ENCODE peak calls at places on chromosomes 12 and 14, in seven cellular contexts. One of them, this sample, is unnamed.

GRCh38 chr12:24534632-24535031 is 414.3 kb downstream of the BCAT1 start:
- DNase-seq in activated CD8-positive, alpha-beta T cell treated with anti-CD3 and anti-CD28 coated beads, Interleukin-2, amount 10 ng/mL, durations not matched to agents 7 days and 5 days: no peak
- DNase-seq in retina: peak; percentile 50
- DNase-seq in T-helper 2 cell: no peak
- DNase-seq in A549: no peak
- DNase-seq in tibial nerve: no peak
- DNase-seq in skeletal muscle cell: no peak
- DNase-seq in this sample: no peak

GRCh38 chr12:95151406-95151805 is 65.9 kb downstream of the FGD6 start:
- DNase-seq in tibial nerve: no peak
- DNase-seq in skeletal muscle cell: no peak
- DNase-seq in A549: no peak
- DNase-seq in retina: no peak
- DNase-seq in T-helper 2 cell: no peak
- DNase-seq in activated CD8-positive, alpha-beta T cell treated with anti-CD3 and anti-CD28 coated beads, Interleukin-2, amount 10 ng/mL, durations not matched to agents 7 days and 5 days: no peak
- DNase-seq in this sample: no peak

GRCh38 chr14:77574446-77575125 is 41.9 kb downstream of the SPTLC2 start:
- DNase-seq in skeletal muscle cell: no peak
- DNase-seq in A549: no peak
- DNase-seq in activated CD8-positive, alpha-beta T cell treated with anti-CD3 and anti-CD28 coated beads, Interleukin-2, amount 10 ng/mL, durations not matched to agents 7 days and 5 days: no peak
- DNase-seq in T-helper 2 cell: no peak
- DNase-seq in tibial nerve: no peak
- DNase-seq in retina: no peak
- DNase-seq in this sample: no peak

GRCh38 chr14:33056213-33056612 is 117.5 kb downstream of the NPAS3 start:
- DNase-seq in skeletal muscle cell: no peak
- DNase-seq in A549: no peak
- DNase-seq in tibial nerve: no peak
- DNase-seq in T-helper 2 cell: no peak
- DNase-seq in activated CD8-positive, alpha-beta T cell treated with anti-CD3 and anti-CD28 coated beads, Interleukin-2, amount 10 ng/mL, durations not matched to agents 7 days and 5 days: no peak
- DNase-seq in retina: no peak
- DNase-seq in this sample: no peak

GRCh38 chr12:90514325-90514724 is 440.7 kb downstream of the CCER1 start:
- DNase-seq in retina: no peak
- DNase-seq in skeletal muscle cell: peak; percentile 48
- DNase-seq in T-helper 2 cell: no peak
- DNase-seq in tibial nerve: no peak
- DNase-seq in A549: no peak
- DNase-seq in activated CD8-positive, alpha-beta T cell treated with anti-CD3 and anti-CD28 coated beads, Interleukin-2, amount 10 ng/mL, durations not matched to agents 7 days and 5 days: no peak
- DNase-seq in this sample: no peak

GRCh38 chr12:49092086-49092815 is 2.4 kb downstream of the DHH start:
- DNase-seq in skeletal muscle cell: no peak
- DNase-seq in A549: peak; percentile 82
- DNase-seq in tibial nerve: peak; percentile 45
- DNase-seq in retina: peak; percentile 74
- DNase-seq in T-helper 2 cell: peak; percentile 34
- DNase-seq in activated CD8-positive, alpha-beta T cell treated with anti-CD3 and anti-CD28 coated beads, Interleukin-2, amount 10 ng/mL, durations not matched to agents 7 days and 5 days: peak; percentile 65
- DNase-seq in this sample: no peak

GRCh38 chr14:23068792-23069412 is 11.6 kb upstream of the CDH24 start:
- DNase-seq in A549: peak; percentile 95
- DNase-seq in activated CD8-positive, alpha-beta T cell treated with anti-CD3 and anti-CD28 coated beads, Interleukin-2, amount 10 ng/mL, durations not matched to agents 7 days and 5 days: peak; percentile 88
- DNase-seq in T-helper 2 cell: peak; percentile 48
- DNase-seq in retina: peak; percentile 91
- DNase-seq in skeletal muscle cell: peak; percentile 69
- DNase-seq in tibial nerve: peak; percentile 53
- DNase-seq in this sample: peak; percentile 81

GRCh38 chr12:7023096-7023495 is 4.8 kb upstream of the LPCAT3 start:
- DNase-seq in T-helper 2 cell: no peak
- DNase-seq in skeletal muscle cell: no peak
- DNase-seq in retina: no peak
- DNase-seq in tibial nerve: no peak
- DNase-seq in A549: no peak
- DNase-seq in activated CD8-positive, alpha-beta T cell treated with anti-CD3 and anti-CD28 coated beads, Interleukin-2, amount 10 ng/mL, durations not matched to agents 7 days and 5 days: no peak
- DNase-seq in this sample: no peak

GRCh38 chr12:43267782-43268181 is 284.2 kb downstream of the ADAMTS20 start:
- DNase-seq in tibial nerve: no peak
- DNase-seq in T-helper 2 cell: no peak
- DNase-seq in skeletal muscle cell: no peak
- DNase-seq in A549: no peak
- DNase-seq in activated CD8-positive, alpha-beta T cell treated with anti-CD3 and anti-CD28 coated beads, Interleukin-2, amount 10 ng/mL, durations not matched to agents 7 days and 5 days: no peak
- DNase-seq in retina: no peak
- DNase-seq in this sample: no peak

GRCh38 chr14:47763188-47763854 is 87.9 kb upstream of the MDGA2 start:
- DNase-seq in A549: no peak
- DNase-seq in activated CD8-positive, alpha-beta T cell treated with anti-CD3 and anti-CD28 coated beads, Interleukin-2, amount 10 ng/mL, durations not matched to agents 7 days and 5 days: no peak
- DNase-seq in skeletal muscle cell: no peak
- DNase-seq in retina: no peak
- DNase-seq in T-helper 2 cell: no peak
- DNase-seq in tibial nerve: no peak
- DNase-seq in this sample: no peak

GRCh38 chr12:9347328-9348127 is 139.3 kb upstream of the PZP start:
- DNase-seq in tibial nerve: no peak
- DNase-seq in T-helper 2 cell: no peak
- DNase-seq in activated CD8-positive, alpha-beta T cell treated with anti-CD3 and anti-CD28 coated beads, Interleukin-2, amount 10 ng/mL, durations not matched to agents 7 days and 5 days: no peak
- DNase-seq in A549: no peak
- DNase-seq in skeletal muscle cell: peak; percentile 13
- DNase-seq in retina: no peak
- DNase-seq in this sample: no peak

GRCh38 chr14:63770187-63770807 is 42.4 kb upstream of the SGPP1 start:
- DNase-seq in skeletal muscle cell: no peak
- DNase-seq in T-helper 2 cell: no peak
- DNase-seq in tibial nerve: no peak
- DNase-seq in A549: no peak
- DNase-seq in retina: no peak
- DNase-seq in activated CD8-positive, alpha-beta T cell treated with anti-CD3 and anti-CD28 coated beads, Interleukin-2, amount 10 ng/mL, durations not matched to agents 7 days and 5 days: peak; percentile 75
- DNase-seq in this sample: peak; percentile 24

GRCh38 chr12:51217133-51217967 is 512 bp downstream of the POU6F1 start:
- DNase-seq in tibial nerve: peak; percentile 37
- DNase-seq in skeletal muscle cell: no peak
- DNase-seq in A549: peak; percentile 79
- DNase-seq in T-helper 2 cell: peak; percentile 13
- DNase-seq in retina: peak; percentile 68
- DNase-seq in activated CD8-positive, alpha-beta T cell treated with anti-CD3 and anti-CD28 coated beads, Interleukin-2, amount 10 ng/mL, durations not matched to agents 7 days and 5 days: peak; percentile 47
- DNase-seq in this sample: no peak

GRCh38 chr14:89139404-89140247 is 277.4 kb downstream of the FOXN3 start:
- DNase-seq in tibial nerve: no peak
- DNase-seq in skeletal muscle cell: no peak
- DNase-seq in A549: no peak
- DNase-seq in activated CD8-positive, alpha-beta T cell treated with anti-CD3 and anti-CD28 coated beads, Interleukin-2, amount 10 ng/mL, durations not matched to agents 7 days and 5 days: no peak
- DNase-seq in T-helper 2 cell: no peak
- DNase-seq in retina: no peak
- DNase-seq in this sample: no peak

GRCh38 chr12:132454949-132455418 is 35.0 kb upstream of the FBRSL1 start:
- DNase-seq in skeletal muscle cell: no peak
- DNase-seq in activated CD8-positive, alpha-beta T cell treated with anti-CD3 and anti-CD28 coated beads, Interleukin-2, amount 10 ng/mL, durations not matched to agents 7 days and 5 days: no peak
- DNase-seq in tibial nerve: no peak
- DNase-seq in T-helper 2 cell: no peak
- DNase-seq in retina: no peak
- DNase-seq in A549: no peak
- DNase-seq in this sample: no peak

GRCh38 chr12:119207161-119207560 is 28.4 kb downstream of the HSPB8 start:
- DNase-seq in T-helper 2 cell: no peak
- DNase-seq in A549: no peak
- DNase-seq in tibial nerve: no peak
- DNase-seq in skeletal muscle cell: no peak
- DNase-seq in retina: no peak
- DNase-seq in activated CD8-positive, alpha-beta T cell treated with anti-CD3 and anti-CD28 coated beads, Interleukin-2, amount 10 ng/mL, durations not matched to agents 7 days and 5 days: no peak
- DNase-seq in this sample: no peak

GRCh38 chr12:131103614-131104463 is 150.1 kb downstream of the ADGRD1 start:
- DNase-seq in activated CD8-positive, alpha-beta T cell treated with anti-CD3 and anti-CD28 coated beads, Interleukin-2, amount 10 ng/mL, durations not matched to agents 7 days and 5 days: no peak
- DNase-seq in tibial nerve: peak; percentile 15
- DNase-seq in A549: no peak
- DNase-seq in T-helper 2 cell: no peak
- DNase-seq in skeletal muscle cell: no peak
- DNase-seq in retina: no peak
- DNase-seq in this sample: no peak

GRCh38 chr14:80055912-80056801 is 155.1 kb downstream of the DIO2 start:
- DNase-seq in activated CD8-positive, alpha-beta T cell treated with anti-CD3 and anti-CD28 coated beads, Interleukin-2, amount 10 ng/mL, durations not matched to agents 7 days and 5 days: no peak
- DNase-seq in skeletal muscle cell: no peak
- DNase-seq in retina: peak; percentile 67
- DNase-seq in tibial nerve: no peak
- DNase-seq in A549: peak; percentile 25
- DNase-seq in T-helper 2 cell: no peak
- DNase-seq in this sample: peak; percentile 32

GRCh38 chr12:110726708-110727369 is 15.9 kb downstream of the PPP1CC start:
- DNase-seq in activated CD8-positive, alpha-beta T cell treated with anti-CD3 and anti-CD28 coated beads, Interleukin-2, amount 10 ng/mL, durations not matched to agents 7 days and 5 days: no peak
- DNase-seq in A549: no peak
- DNase-seq in tibial nerve: no peak
- DNase-seq in T-helper 2 cell: no peak
- DNase-seq in retina: no peak
- DNase-seq in skeletal muscle cell: no peak
- DNase-seq in this sample: no peak

GRCh38 chr12:123714302-123714627 is 2.1 kb downstream of the ATP6V0A2 start:
- DNase-seq in retina: no peak
- DNase-seq in tibial nerve: no peak
- DNase-seq in T-helper 2 cell: peak; percentile 19
- DNase-seq in activated CD8-positive, alpha-beta T cell treated with anti-CD3 and anti-CD28 coated beads, Interleukin-2, amount 10 ng/mL, durations not matched to agents 7 days and 5 days: peak; percentile 31
- DNase-seq in A549: no peak
- DNase-seq in skeletal muscle cell: no peak
- DNase-seq in this sample: no peak

GRCh38 chr12:47307680-47308399 is 228.1 kb upstream of the AMIGO2 start:
- DNase-seq in T-helper 2 cell: peak; percentile 17
- DNase-seq in skeletal muscle cell: peak; percentile 34
- DNase-seq in A549: peak; percentile 49
- DNase-seq in activated CD8-positive, alpha-beta T cell treated with anti-CD3 and anti-CD28 coated beads, Interleukin-2, amount 10 ng/mL, durations not matched to agents 7 days and 5 days: peak; percentile 76
- DNase-seq in retina: peak; percentile 17
- DNase-seq in tibial nerve: no peak
- DNase-seq in this sample: peak; percentile 24

GRCh38 chr14:89621791-89622638 is 205.0 kb upstream of the FOXN3 start:
- DNase-seq in T-helper 2 cell: no peak
- DNase-seq in activated CD8-positive, alpha-beta T cell treated with anti-CD3 and anti-CD28 coated beads, Interleukin-2, amount 10 ng/mL, durations not matched to agents 7 days and 5 days: no peak
- DNase-seq in skeletal muscle cell: no peak
- DNase-seq in A549: no peak
- DNase-seq in retina: peak; percentile 33
- DNase-seq in tibial nerve: no peak
- DNase-seq in this sample: no peak

GRCh38 chr12:19744760-19745218 is 305.5 kb downstream of the AEBP2 start:
- DNase-seq in tibial nerve: no peak
- DNase-seq in skeletal muscle cell: peak; percentile 16
- DNase-seq in T-helper 2 cell: no peak
- DNase-seq in activated CD8-positive, alpha-beta T cell treated with anti-CD3 and anti-CD28 coated beads, Interleukin-2, amount 10 ng/mL, durations not matched to agents 7 days and 5 days: no peak
- DNase-seq in A549: no peak
- DNase-seq in retina: no peak
- DNase-seq in this sample: no peak

GRCh38 chr12:59113831-59114273 is 193.5 kb upstream of the LRIG3 start:
- DNase-seq in skeletal muscle cell: peak; percentile 47
- DNase-seq in T-helper 2 cell: no peak
- DNase-seq in activated CD8-positive, alpha-beta T cell treated with anti-CD3 and anti-CD28 coated beads, Interleukin-2, amount 10 ng/mL, durations not matched to agents 7 days and 5 days: peak; percentile 77
- DNase-seq in A549: peak; percentile 43
- DNase-seq in tibial nerve: peak; percentile 58
- DNase-seq in retina: peak; percentile 72
- DNase-seq in this sample: peak; percentile 32

GRCh38 chr12:1630081-1630826 is 1.2 kb downstream of the WNT5B start:
- DNase-seq in T-helper 2 cell: no peak
- DNase-seq in activated CD8-positive, alpha-beta T cell treated with anti-CD3 and anti-CD28 coated beads, Interleukin-2, amount 10 ng/mL, durations not matched to agents 7 days and 5 days: peak; percentile 29
- DNase-seq in tibial nerve: peak; percentile 41
- DNase-seq in retina: peak; percentile 78
- DNase-seq in skeletal muscle cell: no peak
- DNase-seq in A549: peak; percentile 37
- DNase-seq in this sample: no peak

GRCh38 chr14:28375295-28375694 is 391.3 kb upstream of the FOXG1 start:
- DNase-seq in retina: no peak
- DNase-seq in A549: no peak
- DNase-seq in activated CD8-positive, alpha-beta T cell treated with anti-CD3 and anti-CD28 coated beads, Interleukin-2, amount 10 ng/mL, durations not matched to agents 7 days and 5 days: no peak
- DNase-seq in tibial nerve: no peak
- DNase-seq in skeletal muscle cell: no peak
- DNase-seq in T-helper 2 cell: no peak
- DNase-seq in this sample: no peak

GRCh38 chr12:175250-175649 is 38.7 kb downstream of the SLC6A12 start:
- DNase-seq in A549: no peak
- DNase-seq in skeletal muscle cell: no peak
- DNase-seq in retina: no peak
- DNase-seq in activated CD8-positive, alpha-beta T cell treated with anti-CD3 and anti-CD28 coated beads, Interleukin-2, amount 10 ng/mL, durations not matched to agents 7 days and 5 days: no peak
- DNase-seq in T-helper 2 cell: no peak
- DNase-seq in tibial nerve: no peak
- DNase-seq in this sample: no peak

GRCh38 chr12:6200266-6201198 is at the start of gene CD9:
- DNase-seq in skeletal muscle cell: no peak
- DNase-seq in retina: peak; percentile 67
- DNase-seq in T-helper 2 cell: no peak
- DNase-seq in A549: peak; percentile 76
- DNase-seq in activated CD8-positive, alpha-beta T cell treated with anti-CD3 and anti-CD28 coated beads, Interleukin-2, amount 10 ng/mL, durations not matched to agents 7 days and 5 days: peak; percentile 44
- DNase-seq in tibial nerve: peak; percentile 61
- DNase-seq in this sample: no peak

GRCh38 chr12:108526482-108527234 is 11.6 kb downstream of the FICD start:
- DNase-seq in activated CD8-positive, alpha-beta T cell treated with anti-CD3 and anti-CD28 coated beads, Interleukin-2, amount 10 ng/mL, durations not matched to agents 7 days and 5 days: no peak
- DNase-seq in A549: no peak
- DNase-seq in skeletal muscle cell: no peak
- DNase-seq in retina: peak; percentile 33
- DNase-seq in tibial nerve: no peak
- DNase-seq in T-helper 2 cell: no peak
- DNase-seq in this sample: no peak

GRCh38 chr12:14773685-14774073 is 29.6 kb downstream of the WBP11 start:
- DNase-seq in activated CD8-positive, alpha-beta T cell treated with anti-CD3 and anti-CD28 coated beads, Interleukin-2, amount 10 ng/mL, durations not matched to agents 7 days and 5 days: peak; percentile 29
- DNase-seq in skeletal muscle cell: no peak
- DNase-seq in A549: peak; percentile 31
- DNase-seq in tibial nerve: no peak
- DNase-seq in retina: no peak
- DNase-seq in T-helper 2 cell: peak; percentile 8
- DNase-seq in this sample: no peak

GRCh38 chr14:68248481-68249255 is 429.1 kb downstream of the RAD51B start:
- DNase-seq in skeletal muscle cell: no peak
- DNase-seq in activated CD8-positive, alpha-beta T cell treated with anti-CD3 and anti-CD28 coated beads, Interleukin-2, amount 10 ng/mL, durations not matched to agents 7 days and 5 days: no peak
- DNase-seq in retina: peak; percentile 74
- DNase-seq in A549: peak; percentile 61
- DNase-seq in tibial nerve: no peak
- DNase-seq in T-helper 2 cell: no peak
- DNase-seq in this sample: no peak

GRCh38 chr12:7441216-7441615 is 2.7 kb downstream of the CD163L1 start:
- DNase-seq in retina: no peak
- DNase-seq in activated CD8-positive, alpha-beta T cell treated with anti-CD3 and anti-CD28 coated beads, Interleukin-2, amount 10 ng/mL, durations not matched to agents 7 days and 5 days: no peak
- DNase-seq in tibial nerve: no peak
- DNase-seq in T-helper 2 cell: no peak
- DNase-seq in A549: no peak
- DNase-seq in skeletal muscle cell: no peak
- DNase-seq in this sample: no peak

GRCh38 chr12:100799770-100800169 is 5.2 kb downstream of the ANO4 start:
- DNase-seq in A549: no peak
- DNase-seq in tibial nerve: no peak
- DNase-seq in skeletal muscle cell: no peak
- DNase-seq in activated CD8-positive, alpha-beta T cell treated with anti-CD3 and anti-CD28 coated beads, Interleukin-2, amount 10 ng/mL, durations not matched to agents 7 days and 5 days: no peak
- DNase-seq in retina: no peak
- DNase-seq in T-helper 2 cell: no peak
- DNase-seq in this sample: no peak

GRCh38 chr12:54000105-54000773 is at the start of gene HOXC9:
- DNase-seq in activated CD8-positive, alpha-beta T cell treated with anti-CD3 and anti-CD28 coated beads, Interleukin-2, amount 10 ng/mL, durations not matched to agents 7 days and 5 days: no peak
- DNase-seq in T-helper 2 cell: no peak
- DNase-seq in A549: no peak
- DNase-seq in skeletal muscle cell: no peak
- DNase-seq in retina: peak; percentile 71
- DNase-seq in tibial nerve: no peak
- DNase-seq in this sample: no peak